ENCODE peak calls at places on chromosomes 7 and 10, in nine cellular contexts. Y is aorta; M is stimulated activated naive CD4-positive, alpha-beta T cell treated with Interleukin-2 at 50 U/mL for 16 hours; F is NCI-H2029 treated with DMSO at 0.1 percent for 48 hours; W is NT2/D1; I is T-cell; D is Caco-2; H is IMR-90; R is kidney glomerular epithelial cell. K is an unnamed sample.

GRCh38 chr10:103491729-103492364 is 1.7 kb upstream of the NEURL1 start:
- DNase-seq in Y (no peak), M (no peak), F (no peak), W (no peak), I (no peak), D (peak), H (peak), R (peak), K (peak)

GRCh38 chr7:98119257-98119918 is 12.7 kb downstream of the LMTK2 start:
- DNase-seq in Y (no peak), M (no peak), F (no peak), W (no peak), I (no peak), D (no peak), H (peak), R (peak), K (peak)

GRCh38 chr7:101865031-101865824 is 47.8 kb downstream of the CUX1 start:
- DNase-seq in Y (no peak), M (no peak), F (no peak), W (no peak), I (no peak), D (no peak), H (no peak), R (no peak), K (no peak)

GRCh38 chr7:22992874-22993840 is 20.8 kb downstream of the HYCC1 start:
- DNase-seq in Y (no peak), M (no peak), F (no peak), W (no peak), I (no peak), D (no peak), H (no peak), R (no peak), K (no peak)

GRCh38 chr7:151968357-151968756 is 12.1 kb downstream of the GALNTL5 start:
- DNase-seq in Y (no peak), M (no peak), F (peak), W (no peak), I (no peak), D (no peak), H (no peak), R (no peak), K (no peak)

GRCh38 chr10:125951290-125951689 is 54.9 kb downstream of the FANK1 start:
- DNase-seq in Y (no peak), M (no peak), F (no peak), W (no peak), I (no peak), D (no peak), H (no peak), R (no peak), K (no peak)

GRCh38 chr7:54858008-54858692 is 99.1 kb upstream of the SEC61G start:
- DNase-seq in Y (no peak), M (no peak), F (peak), W (peak), I (no peak), D (no peak), H (no peak), R (no peak), K (no peak)

GRCh38 chr7:141072548-141073172 is 1.2 kb upstream of the TMEM178B start:
- DNase-seq in Y (peak), M (no peak), F (no peak), W (no peak), I (no peak), D (no peak), H (peak), R (peak), K (peak)

GRCh38 chr10:2619472-2619871 is 447.9 kb upstream of the PFKP start:
- DNase-seq in Y (no peak), M (no peak), F (no peak), W (peak), I (no peak), D (peak), H (no peak), R (no peak), K (no peak)

GRCh38 chr7:31079126-31079918 is 27.2 kb downstream of the ADCYAP1R1 start:
- DNase-seq in Y (peak), M (no peak), F (no peak), W (no peak), I (no peak), D (no peak), H (no peak), R (no peak), K (no peak)

GRCh38 chr10:97001183-97001991 is 169.3 kb downstream of the LCOR start:
- DNase-seq in Y (no peak), M (no peak), F (no peak), W (no peak), I (no peak), D (no peak), H (no peak), R (no peak), K (no peak)

GRCh38 chr7:55552320-55553086 is 19.8 kb downstream of the VOPP1 start:
- DNase-seq in Y (peak), M (no peak), F (no peak), W (no peak), I (no peak), D (no peak), H (peak), R (peak), K (no peak)

GRCh38 chr7:131094685-131095084 is 233.0 kb upstream of the MKLN1 start:
- DNase-seq in Y (no peak), M (no peak), F (no peak), W (no peak), I (no peak), D (no peak), H (no peak), R (no peak), K (no peak)

GRCh38 chr7:87328281-87328680 is 17.2 kb upstream of the CROT start:
- DNase-seq in Y (no peak), M (no peak), F (no peak), W (peak), I (no peak), D (no peak), H (peak), R (no peak), K (no peak)

GRCh38 chr7:143225047-143225446 is 3.2 kb downstream of the TAS2R40 start:
- DNase-seq in Y (no peak), M (no peak), F (no peak), W (no peak), I (no peak), D (no peak), H (no peak), R (no peak), K (no peak)

GRCh38 chr7:100693312-100694195 is 496 bp downstream of the GIGYF1 start:
- DNase-seq in Y (no peak), M (no peak), F (no peak), W (no peak), I (no peak), D (peak), H (no peak), R (no peak), K (no peak)

GRCh38 chr10:52776471-52776903 is 3.9 kb upstream of the MBL2 start:
- DNase-seq in Y (no peak), M (no peak), F (no peak), W (no peak), I (no peak), D (no peak), H (no peak), R (no peak), K (no peak)

GRCh38 chr10:43867667-43868361 is 219.1 kb upstream of the ZNF32 start:
- DNase-seq in Y (no peak), M (no peak), F (no peak), W (no peak), I (no peak), D (no peak), H (peak), R (no peak), K (no peak)

GRCh38 chr7:39332142-39332541 is 234.1 kb upstream of the YAE1 start:
- DNase-seq in Y (no peak), M (no peak), F (no peak), W (no peak), I (no peak), D (no peak), H (no peak), R (no peak), K (no peak)

K was measured in epithelial cell of proximal tubule.